ENCODE peak calls at places on chromosomes 3 and 15, in four cellular contexts. P is stomach, L is HCT116, J is GM23338. I is an unnamed sample.

GRCh38 chr15:35540885-35541284 is 5.1 kb downstream of the DPH6 start:
- DNase-seq in J (no peak), P (no peak), L (no peak), I (no peak)

GRCh38 chr3:168077091-168077490 is 18.6 kb downstream of the GOLIM4 start:
- DNase-seq in J (no peak), P (no peak), L (no peak), I (no peak)

GRCh38 chr3:189927975-189928895 is 192.5 kb downstream of the P3H2 start:
- DNase-seq in L (no peak), J (no peak), P (no peak), I (no peak)

GRCh38 chr3:125229707-125230106 is 17.2 kb upstream of the SLC12A8 start:
- DNase-seq in J (peak), L (no peak), P (no peak), I (no peak)

GRCh38 chr3:153038779-153039178 is 123.2 kb upstream of the RAP2B start:
- DNase-seq in J (no peak), P (no peak), L (no peak), I (no peak)

GRCh38 chr3:54822206-54822605 is 105.7 kb downstream of the LRTM1 start:
- DNase-seq in L (no peak), P (no peak), J (no peak), I (peak)

GRCh38 chr3:27357665-27358258 is 11.4 kb downstream of the NEK10 start:
- DNase-seq in J (peak), P (peak), L (peak), I (no peak)

GRCh38 chr3:76044601-76045600 is 259.6 kb upstream of the ZNF717 start:
- DNase-seq in L (no peak), P (peak), J (peak), I (no peak)

GRCh38 chr3:14547693-14548092 is 7.6 kb upstream of the GRIP2 start:
- DNase-seq in L (no peak), P (no peak), J (no peak), I (no peak)

GRCh38 chr3:146160964-146161724 is at the start of gene PLOD2:
- DNase-seq in P (peak), L (peak), J (peak), I (peak)

GRCh38 chr3:140341213-140341612 is 336.7 kb upstream of the TRIM42 start:
- DNase-seq in L (no peak), P (no peak), J (no peak), I (no peak)

GRCh38 chr3:195897081-195897852 is 11.1 kb downstream of the TNK2 start:
- DNase-seq in P (no peak), L (no peak), J (no peak), I (no peak)

DNA sequence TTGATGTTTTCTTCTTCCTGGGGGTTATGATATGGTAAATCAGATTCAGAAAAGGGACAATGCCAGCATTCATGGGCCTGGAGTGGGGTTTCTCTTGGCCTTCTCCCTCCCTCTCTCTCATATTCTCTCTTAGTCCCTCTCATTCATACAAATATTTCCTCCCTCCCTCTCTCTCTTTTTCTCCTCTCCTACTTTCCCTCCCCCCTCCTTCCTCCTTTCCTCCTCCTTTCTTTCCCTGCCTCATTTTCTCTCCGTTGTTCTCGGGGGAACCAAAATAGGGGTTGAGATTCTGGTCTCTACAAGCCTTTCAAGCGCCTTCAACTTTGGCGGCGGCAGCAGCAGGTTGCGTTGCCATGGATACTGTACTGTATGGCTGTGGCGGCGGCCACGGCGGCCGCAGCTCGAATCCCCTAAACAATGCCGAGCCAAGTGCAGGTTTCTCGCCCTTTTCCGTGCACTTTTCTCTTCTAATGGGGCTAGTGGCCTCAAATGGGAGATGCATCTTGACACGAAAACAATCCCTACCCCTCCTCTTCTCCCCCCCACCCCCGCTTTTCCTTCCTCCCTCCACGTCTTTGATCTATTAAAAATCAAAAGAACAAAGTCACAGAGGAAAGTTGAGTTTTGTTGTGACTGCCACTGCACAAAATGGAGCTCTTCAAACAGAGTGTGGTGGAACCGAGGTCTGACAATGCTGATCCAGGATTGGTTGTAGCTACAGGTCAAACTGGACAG is 45.2 kb downstream of the ZIC4 start:
- DNase-seq in P (no peak), L (no peak), J (peak), I (no peak)
- TF ChIP-seq POLR2AphosphoS5 in P (no peak), L (no peak), J (no peak), I (no peak)

GRCh38 chr3:126484148-126484547 is 8.5 kb upstream of the ZXDC start:
- DNase-seq in L (no peak), J (no peak), P (no peak), I (no peak)
- TF ChIP-seq POLR2AphosphoS5 in L (no peak), J (no peak), P (no peak), I (no peak)

DNA sequence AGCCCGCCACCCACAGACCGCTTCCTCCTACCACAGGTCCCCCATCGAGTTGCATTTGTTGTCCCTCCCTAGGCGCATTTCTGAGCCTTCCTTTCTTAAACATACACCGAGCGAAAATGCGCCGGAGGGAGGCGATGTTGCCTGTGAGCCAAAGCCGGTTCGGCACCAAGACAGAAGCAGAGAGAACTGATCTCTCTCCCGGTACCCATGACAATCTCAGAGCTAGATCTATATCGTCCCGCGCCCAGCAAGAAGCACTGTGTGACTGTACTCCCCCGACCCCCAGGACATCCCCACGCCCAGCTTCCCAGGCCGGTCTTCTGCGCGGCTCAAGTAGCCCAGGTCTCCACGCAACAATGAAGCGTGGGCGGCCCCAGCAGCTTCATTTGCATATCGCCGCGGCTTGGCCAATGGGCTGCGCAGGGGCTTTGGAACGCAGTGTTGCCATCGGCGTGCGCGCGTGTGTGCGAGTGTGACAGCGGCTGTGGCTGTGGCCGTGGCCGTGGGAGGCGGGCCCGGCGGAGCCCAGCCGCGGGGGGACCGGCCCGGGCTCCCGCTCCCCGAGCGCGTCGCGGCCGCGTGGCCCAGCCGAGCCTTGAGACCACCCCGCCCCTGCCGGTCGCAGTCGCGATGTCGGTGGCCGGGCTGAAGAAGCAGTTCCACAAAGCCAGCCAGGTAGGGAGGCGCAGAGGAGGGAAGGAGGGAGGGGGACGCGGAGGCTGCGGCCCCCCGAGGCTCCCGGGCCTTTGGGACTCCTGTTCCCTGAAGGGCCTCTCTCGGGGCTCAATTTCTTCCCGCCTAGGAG is at the start of gene SH3GL3:
- DNase-seq in P (peak), J (peak), L (peak), I (peak)
- TF ChIP-seq POLR2AphosphoS5 in P (no peak), J (peak), L (no peak), I (no peak)

GRCh38 chr3:188003188-188004171 is 150.5 kb upstream of the LPP start:
- DNase-seq in P (peak), L (no peak), J (no peak), I (no peak)

GRCh38 chr3:188006726-188007393 is 147.1 kb upstream of the LPP start:
- DNase-seq in L (no peak), J (no peak), P (no peak), I (no peak)

GRCh38 chr3:188010478-188010877 is 143.5 kb upstream of the LPP start:
- DNase-seq in L (no peak), J (no peak), P (no peak), I (no peak)

GRCh38 chr3:188008582-188009213 is 145.3 kb upstream of the LPP start:
- DNase-seq in J (no peak), P (no peak), L (no peak), I (no peak)

GRCh38 chr3:188007897-188008296 is 146.1 kb upstream of the LPP start:
- DNase-seq in L (no peak), P (no peak), J (no peak), I (no peak)
- TF ChIP-seq POLR2AphosphoS5 in L (no peak), P (no peak), J (no peak), I (no peak)

DNA sequence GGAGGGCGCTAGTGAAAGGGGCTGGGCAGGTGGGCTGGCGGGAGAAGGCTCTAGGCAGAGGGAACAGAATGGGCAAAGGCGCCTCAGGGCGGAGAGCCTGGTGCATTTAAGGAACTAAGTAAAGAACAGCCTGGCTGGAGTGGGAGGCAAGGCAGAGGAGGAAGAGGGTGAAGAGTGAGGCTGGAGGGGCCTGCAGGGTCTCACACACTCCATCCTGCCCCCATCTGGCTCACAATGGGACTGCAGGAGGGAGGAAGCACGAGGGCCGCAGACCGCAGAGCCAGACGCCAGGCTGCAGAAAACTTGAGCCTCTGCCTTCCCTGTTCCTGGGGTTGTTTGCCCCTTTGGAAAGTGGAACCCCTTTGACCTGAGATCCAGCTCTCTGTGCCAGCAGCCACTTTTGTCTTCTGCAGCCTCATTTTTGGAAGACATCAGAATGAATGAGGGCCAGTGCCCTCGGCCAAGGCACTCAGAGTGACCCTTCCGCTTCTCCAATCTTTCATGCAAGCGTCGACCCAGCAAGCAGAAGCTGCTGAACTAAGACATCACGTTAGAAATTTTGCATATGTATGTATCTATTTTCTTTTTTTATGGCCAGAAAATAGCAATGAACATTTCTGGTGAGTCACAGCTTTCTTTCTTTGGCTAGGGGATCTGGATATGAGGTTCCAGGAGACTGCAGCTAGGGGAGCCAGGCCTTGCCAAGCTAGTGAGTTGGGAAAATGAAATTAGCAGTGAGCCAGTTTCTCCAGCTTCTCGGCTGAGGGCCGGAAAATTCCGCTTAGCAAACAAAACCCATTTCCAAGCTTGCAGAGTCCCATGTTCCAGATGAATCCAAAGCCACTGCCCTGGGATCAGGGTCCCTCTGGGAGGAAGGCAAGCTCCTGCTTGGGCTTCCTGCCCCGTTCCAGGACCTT is 137.8 kb downstream of the SRGAP3 start:
- DNase-seq in L (no peak), P (no peak), J (peak), I (no peak)
- TF ChIP-seq POLR2AphosphoS5 in L (no peak), P (no peak), J (no peak), I (no peak)

I was measured in breast epithelium.